ENCODE peak calls at places on chromosomes 4 and X, in ten cellular contexts. V is NCI-H748 treated with DMSO at 0.1 percent for 48 hours; I is adrenal gland; C is effector memory CD8-positive, alpha-beta T cell; Q is psoas muscle; D is endothelial cell; O is lower lobe of right lung; B is cardiac muscle cell; Z is NCI-H2081; A is AG09309. S is an unnamed sample.

GRCh38 chr4:58766763-58767162 is 1656.6 kb upstream of the IGFBP7 start:
- DNase-seq in O (no peak), A (no peak), V (no peak), I (no peak), D (no peak), B (no peak), Q (no peak), Z (peak), C (no peak), S (no peak)

GRCh38 chr4:139137745-139138144 is 39.3 kb downstream of the ELF2 start:
- DNase-seq in Z (no peak), I (no peak), C (no peak), A (no peak), Q (no peak), B (no peak), V (no peak), D (no peak), O (no peak), S (no peak)

GRCh38 chr4:102094474-102094873 is 250.8 kb downstream of the SLC39A8 start:
- DNase-seq in Q (no peak), C (no peak), B (no peak), A (no peak), O (no peak), I (no peak), Z (no peak), V (no peak), D (no peak), S (no peak)

GRCh38 chrX:131058136-131058868 is at the start of gene ARHGAP36:
- DNase-seq in D (no peak), O (no peak), A (no peak), I (no peak), V (peak), B (peak), Z (no peak), Q (no peak), C (no peak), S (no peak)

GRCh38 chrX:50865311-50865710 is 45.2 kb upstream of the BMP15 start:
- DNase-seq in C (no peak), O (no peak), Q (no peak), B (no peak), Z (no peak), A (no peak), D (no peak), V (no peak), I (no peak), S (no peak)

GRCh38 chrX:101659601-101660063 is at the start of gene ARMCX2:
- DNase-seq in Z (no peak), Q (no peak), B (peak), D (peak), I (peak), C (no peak), V (peak), A (peak), O (peak), S (peak)

GRCh38 chr4:55561884-55562283 is 15.2 kb upstream of the CLOCK start:
- DNase-seq in Q (no peak), C (no peak), O (no peak), B (no peak), D (no peak), I (no peak), Z (no peak), A (no peak), V (no peak), S (no peak)

GRCh38 chr4:40327340-40327739 is 7.8 kb upstream of the CHRNA9 start:
- DNase-seq in B (no peak), A (no peak), Q (no peak), Z (no peak), C (no peak), V (no peak), I (peak), D (no peak), O (no peak), S (no peak)

GRCh38 chr4:957581-958313 is 15.6 kb downstream of the DGKQ start:
- DNase-seq in C (no peak), V (no peak), Z (no peak), D (no peak), I (no peak), O (no peak), B (no peak), A (no peak), Q (peak), S (no peak)

GRCh38 chr4:142331132-142331531 is 515.0 kb downstream of the INPP4B start:
- DNase-seq in C (no peak), O (no peak), B (no peak), Q (no peak), I (peak), D (no peak), V (peak), A (no peak), Z (no peak), S (peak)

GRCh38 chr4:144514736-144515135 is 131.2 kb upstream of the HHIP start:
- DNase-seq in V (no peak), Z (no peak), D (no peak), A (no peak), O (no peak), I (no peak), C (no peak), B (no peak), Q (no peak), S (no peak)

GRCh38 chr4:78560296-78560963 is 8.9 kb downstream of the ANXA3 start:
- DNase-seq in Q (no peak), V (no peak), A (no peak), C (no peak), O (no peak), Z (no peak), D (no peak), I (no peak), B (no peak), S (no peak)

GRCh38 chr4:157005831-157006230 is 34.2 kb upstream of the PDGFC start:
- DNase-seq in Q (no peak), V (no peak), C (no peak), B (no peak), I (no peak), O (no peak), Z (no peak), A (no peak), D (no peak), S (no peak)

GRCh38 chrX:54494970-54495813 is 842 bp downstream of the FGD1 start:
- DNase-seq in I (no peak), Z (no peak), D (peak), Q (no peak), B (peak), O (peak), C (no peak), A (no peak), V (no peak), S (no peak)

GRCh38 chr4:173367946-173368345 is 2.8 kb upstream of the SAP30 start:
- DNase-seq in Z (no peak), I (no peak), Q (no peak), V (peak), D (no peak), A (no peak), O (no peak), B (no peak), C (no peak), S (no peak)

GRCh38 chrX:52504551-52504950 is 8.9 kb downstream of the XAGE1A start:
- DNase-seq in Q (no peak), O (no peak), A (no peak), B (no peak), D (no peak), I (no peak), V (no peak), C (no peak), Z (no peak), S (no peak)

GRCh38 chr4:83128235-83128929 is 13.9 kb upstream of the PLAC8 start:
- DNase-seq in I (no peak), Z (no peak), C (no peak), A (peak), B (no peak), Q (no peak), V (no peak), O (no peak), D (no peak), S (no peak)

GRCh38 chrX:85244411-85245210 is 820 bp downstream of the ZNF711 start:
- DNase-seq in Q (no peak), I (no peak), D (peak), C (no peak), A (no peak), Z (peak), B (peak), O (peak), V (peak), S (no peak)

GRCh38 chrX:39948564-39948963 is 149.2 kb downstream of the BCOR start:
- DNase-seq in D (peak), V (peak), Q (no peak), O (no peak), A (no peak), I (no peak), C (no peak), Z (no peak), B (peak), S (peak)

GRCh38 chrX:94365736-94366135 is 691.7 kb downstream of the FAM133A start:
- DNase-seq in I (no peak), V (no peak), D (no peak), B (no peak), C (no peak), A (no peak), O (no peak), Z (no peak), Q (no peak), S (no peak)

GRCh38 chrX:147803948-147804347 is 107.8 kb upstream of the FMR1 start:
- DNase-seq in D (peak), C (no peak), V (no peak), A (no peak), I (no peak), Q (no peak), O (no peak), B (peak), Z (no peak), S (peak)

GRCh38 chr4:180953572-180953971 is 1289.6 kb upstream of the TENM3 start:
- DNase-seq in Z (no peak), C (no peak), B (no peak), Q (no peak), O (no peak), D (peak), I (no peak), A (no peak), V (no peak), S (no peak)

GRCh38 chr4:126750723-126751122 is 882.0 kb upstream of the INTU start:
- DNase-seq in V (no peak), I (no peak), B (no peak), C (no peak), O (no peak), Z (no peak), D (no peak), Q (no peak), A (no peak), S (no peak)

S was measured in DMS153.